ENCODE peak calls at places on chromosomes 16 and 17, in nine cellular contexts. E is fibroblast of lung, B is cardiac muscle cell, S is body of pancreas, Y is heart right ventricle, D is prostate gland, T is tibial nerve, M is tibial artery, R is AG04450. Q is an unnamed sample.
A peak's percentile ranks its signal among the peaks of the same experiment; 100 is the strongest.

GRCh38 chr16:78310990-78311561 is 211.6 kb downstream of the WWOX start:
- DNase-seq in T (no peak), B (no peak), R (no peak), Y (no peak), M (no peak), E (no peak), S (no peak), D (no peak), Q (no peak)

GRCh38 chr17:353838-354234 is 1.2 kb upstream of the RPH3AL start:
- DNase-seq in D (no peak), Y (no peak), E (no peak), B (no peak), T (no peak), R (no peak), S (no peak), M (no peak), Q (no peak)

GRCh38 chr17:3655766-3656165 is 12.6 kb downstream of the TAX1BP3 start:
- DNase-seq in M (no peak), B (no peak), E (no peak), S (no peak), R (no peak), Y (no peak), T (no peak), D (no peak), Q (no peak)

GRCh38 chr17:31882571-31882970 is 18.9 kb downstream of the UTP6 start:
- DNase-seq in S (no peak), E (no peak), T (no peak), B (no peak), D (no peak), Y (no peak), R (no peak), M (no peak), Q (no peak)

GRCh38 chr17:65790241-65790640 is 228.8 kb upstream of the AXIN2 start:
- DNase-seq in B (no peak), Y (no peak), E (no peak), T (no peak), M (no peak), S (no peak), D (no peak), R (no peak), Q (no peak)

GRCh38 chr17:42744283-42744805 is 496 bp downstream of the EZH1 start:
- DNase-seq in T (peak; percentile 69), S (peak; percentile 81), Y (peak; percentile 86), B (peak; percentile 81), M (peak; percentile 75), R (no peak), E (peak; percentile 42), D (peak; percentile 76), Q (peak; percentile 78)

GRCh38 chr17:68427575-68427974 is 29.7 kb downstream of the WIPI1 start:
- DNase-seq in Y (no peak), B (no peak), D (no peak), T (no peak), M (no peak), E (no peak), R (no peak), S (no peak), Q (no peak)

GRCh38 chr16:77445321-77445720 is 10.5 kb upstream of the ADAMTS18 start:
- DNase-seq in S (no peak), R (no peak), B (no peak), Y (no peak), M (no peak), D (no peak), E (no peak), T (no peak), Q (no peak)

DNA sequence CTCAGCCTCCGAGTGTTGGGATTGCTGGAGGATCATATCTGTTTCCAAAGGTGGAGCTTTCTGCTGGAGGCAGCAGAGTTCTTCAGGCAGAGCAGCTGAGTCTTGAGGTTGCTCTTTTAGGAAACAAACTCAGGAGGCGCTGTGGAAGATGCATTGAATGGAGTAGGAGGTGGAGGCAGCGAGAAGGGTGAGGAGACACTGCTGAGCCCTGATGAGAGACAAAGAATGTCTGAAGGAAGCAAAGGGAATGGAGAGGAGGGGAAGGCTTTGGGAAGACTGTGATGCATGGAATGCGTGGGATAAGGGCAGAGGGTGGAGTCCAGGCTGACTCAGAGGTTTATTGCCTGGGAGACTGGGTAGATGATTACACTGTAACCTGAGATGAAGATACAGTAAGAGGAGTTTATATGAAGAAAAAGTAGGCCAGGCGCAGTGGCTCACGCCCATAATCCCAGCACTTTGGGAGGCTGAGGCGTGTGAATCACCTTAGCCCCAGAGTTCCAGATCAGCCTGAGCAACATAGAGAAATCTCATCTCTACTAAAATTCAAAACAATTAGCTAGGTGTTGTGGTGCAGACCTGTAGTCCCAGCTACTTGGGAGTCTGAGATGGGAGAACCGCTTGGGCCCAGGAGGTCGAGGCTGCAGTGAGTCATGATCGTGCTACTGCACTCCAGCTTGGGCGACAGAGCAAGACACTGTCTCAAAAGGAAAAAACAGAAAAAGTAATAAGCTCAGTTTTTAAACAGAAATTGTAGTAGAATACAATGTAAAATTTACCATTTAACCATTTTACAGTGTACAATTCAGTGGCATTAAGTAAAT is 17.8 kb upstream of the TMEM219 start:
- DNase-seq in S (peak; percentile 70), M (peak; percentile 27), Y (no peak), D (peak; percentile 47), T (no peak), E (peak; percentile 98), R (peak; percentile 96), B (peak; percentile 27), Q (no peak)
- TF ChIP-seq CTCF in S (no peak), M (no peak), Y (no peak), D (no peak), T (no peak), E (peak; percentile 36), R (peak; percentile 55), B (peak; percentile 53), Q (no peak)

GRCh38 chr17:73090396-73091202 is 1.9 kb downstream of the SLC39A11 start:
- DNase-seq in M (no peak), T (no peak), R (no peak), Y (no peak), E (no peak), D (no peak), S (no peak), B (no peak), Q (no peak)

GRCh38 chr17:73089918-73090317 is 2.6 kb downstream of the SLC39A11 start:
- DNase-seq in E (no peak), S (peak; percentile 36), D (peak; percentile 14), M (no peak), B (no peak), T (no peak), Y (no peak), R (no peak), Q (no peak)

GRCh38 chr17:73092518-73093135 is at the start of gene SLC39A11:
- DNase-seq in T (peak; percentile 86), E (peak; percentile 92), M (peak; percentile 93), B (peak; percentile 92), Y (peak; percentile 93), D (peak; percentile 87), S (peak; percentile 92), R (peak; percentile 76), Q (peak; percentile 96)

GRCh38 chr17:73091770-73092517 is 544 bp downstream of the SLC39A11 start:
- DNase-seq in T (no peak), R (no peak), B (peak; percentile 44), S (peak; percentile 38), Y (peak; percentile 23), M (peak; percentile 33), D (peak; percentile 38), E (peak; percentile 24), Q (peak; percentile 33)

DNA sequence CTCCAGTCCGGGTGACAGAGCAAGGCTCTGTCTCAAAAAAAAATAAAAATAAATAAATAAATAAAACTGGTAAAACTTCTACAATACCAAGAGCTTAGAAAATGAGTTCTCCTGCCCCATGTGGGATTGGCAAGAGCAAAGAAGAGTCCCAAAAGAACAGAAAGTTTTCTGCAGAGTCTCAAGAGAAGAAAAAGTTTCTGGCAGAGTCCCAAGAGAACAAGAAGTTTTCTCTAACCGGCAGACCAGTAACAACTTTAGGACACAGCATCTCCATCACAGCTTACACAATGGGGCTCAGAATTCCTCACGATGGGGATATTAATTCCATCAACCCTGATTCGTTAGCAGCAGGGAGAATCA is 1.1 kb downstream of the SLC39A11 start:
- DNase-seq in E (peak; percentile 24), T (no peak), R (no peak), D (no peak), M (no peak), B (no peak), Y (no peak), S (no peak), Q (no peak)
- H3K4me3 ChIP-seq in E (peak overlapping the region; percentile 74), T (peak overlapping the region; percentile 89), R (peak overlapping the region; percentile 88), D (peak overlapping the region; percentile 47), M (peak overlapping the region; percentile 78), B (no peak overlapping the region), Y (peak overlapping the region; percentile 79), S (no peak overlapping the region), Q (peak overlapping the region; percentile 89)

GRCh38 chr16:85633438-85633743 is 20.3 kb downstream of the GSE1 start:
- DNase-seq in T (no peak), E (no peak), D (no peak), Y (no peak), S (no peak), B (no peak), R (no peak), M (no peak), Q (no peak)

GRCh38 chr16:85632709-85633437 is 19.8 kb downstream of the GSE1 start:
- DNase-seq in S (no peak), B (no peak), M (no peak), T (no peak), D (no peak), R (no peak), E (no peak), Y (no peak), Q (no peak)

GRCh38 chr16:85631230-85631629 is 18.1 kb downstream of the GSE1 start:
- DNase-seq in M (no peak), Y (no peak), D (no peak), T (no peak), B (no peak), E (no peak), S (no peak), R (no peak), Q (no peak)

GRCh38 chr16:85633888-85634287 is 20.8 kb downstream of the GSE1 start:
- DNase-seq in M (no peak), E (no peak), D (no peak), Y (no peak), B (no peak), S (no peak), T (no peak), R (no peak), Q (no peak)

DNA sequence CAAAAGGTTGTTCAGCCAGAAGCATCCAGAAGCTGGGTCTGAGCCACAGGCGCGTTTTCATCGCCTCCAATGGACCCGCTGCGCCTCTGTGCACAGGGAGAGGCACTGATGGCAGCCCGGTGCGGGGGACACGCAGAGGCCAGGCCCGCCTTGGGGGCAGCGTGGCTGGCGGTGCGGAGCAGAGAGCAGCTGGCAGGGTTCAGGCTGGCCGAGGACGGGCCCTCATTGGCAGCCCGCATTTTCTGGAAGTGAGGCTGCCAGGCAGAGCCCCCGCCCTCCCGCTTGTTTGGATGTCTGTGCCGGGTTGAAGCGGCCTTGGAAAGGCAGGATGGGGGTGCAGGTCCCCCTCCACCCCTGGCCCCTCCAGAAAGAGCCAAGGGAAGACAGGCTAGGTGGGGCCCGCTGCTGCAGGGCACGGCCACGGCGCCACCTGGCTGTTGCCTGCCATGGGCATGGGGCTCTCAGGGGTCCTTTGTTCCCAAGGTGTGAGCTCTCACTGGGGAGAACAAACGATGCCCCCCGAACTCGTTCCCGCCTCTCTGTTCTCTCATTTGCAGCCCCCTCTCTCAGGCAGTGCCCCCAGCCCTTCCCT is 18.8 kb downstream of the GSE1 start:
- DNase-seq in B (no peak), Y (no peak), M (no peak), S (no peak), T (no peak), D (no peak), E (no peak), R (no peak), Q (no peak)
- TF ChIP-seq CTCF in B (peak; percentile 3), Y (peak; percentile 27), M (no peak), S (peak; percentile 10), T (no peak), D (no peak), E (no peak), R (no peak), Q (no peak)

DNA sequence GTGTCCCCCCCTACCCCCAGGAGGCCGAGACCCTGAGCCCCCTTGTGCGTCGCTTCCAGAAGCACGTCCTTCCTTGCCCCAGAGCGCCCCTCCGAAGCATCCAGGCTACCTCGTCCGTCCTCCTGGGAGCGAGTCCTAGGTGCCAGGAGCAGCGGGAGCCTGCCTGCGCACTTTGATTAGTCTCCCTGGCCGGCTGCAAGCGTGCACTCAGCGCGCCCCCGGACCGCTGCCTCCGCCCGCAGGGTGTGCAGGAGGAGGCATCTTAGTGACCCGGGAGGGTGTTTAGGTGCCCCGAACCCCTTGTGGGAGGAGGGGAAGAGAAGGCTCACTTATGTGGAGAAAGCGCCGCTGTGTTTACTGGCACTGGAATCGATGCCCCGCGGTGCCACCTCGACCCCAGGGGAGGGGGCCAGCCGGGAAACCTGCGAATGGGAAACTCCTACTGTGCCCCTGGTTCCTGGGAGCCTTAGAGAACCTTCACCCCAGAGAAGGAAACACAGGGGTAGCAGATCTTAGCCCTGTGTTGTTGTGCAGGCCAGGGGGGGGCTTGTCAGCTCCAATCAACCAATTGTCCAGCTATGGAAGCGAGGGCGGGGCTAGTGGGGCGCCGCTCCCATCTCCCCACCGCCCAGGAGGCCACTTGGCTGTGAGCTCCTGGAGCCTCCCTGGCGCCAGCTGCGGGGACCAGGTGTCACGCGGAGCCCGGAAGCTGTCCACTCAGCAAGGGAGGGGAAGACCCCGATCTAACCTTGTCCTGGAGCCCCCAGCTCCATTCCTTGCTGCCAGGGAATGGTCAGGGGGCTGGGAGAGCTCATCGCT is 922.8 kb upstream of the EEF2KMT start:
- DNase-seq in M (no peak), D (no peak), Y (no peak), T (no peak), S (no peak), R (no peak), E (no peak), B (peak; percentile 4), Q (no peak)
- H3K4me3 ChIP-seq in M (no peak overlapping the region), D (peak overlapping the region; percentile 10), Y (no peak overlapping the region), T (no peak overlapping the region), S (no peak overlapping the region), R (no peak overlapping the region), E (no peak overlapping the region), B (peak overlapping the region; percentile 30), Q (no peak overlapping the region)

Q was measured in GM12865.